ENCODE peak calls at places on chromosomes 1 and 21, in seven cellular contexts. H is hepatocyte; E is CD8-positive, alpha-beta memory T cell; C is uterus; O is effector memory CD4-positive, alpha-beta T cell; L is endothelial cell of umbilical vein; I is vagina. Y is an unnamed sample. For H3K36me3, the result is how much of the 10 kb centered on the place peaks cover.

GRCh38 chr1:207097871-207098324 is 6.1 kb upstream of the C4BPA start:
- DNase-seq in E (no peak), C (no peak), L (no peak), I (no peak), O (no peak), H (peak), Y (peak)

GRCh38 chr1:78691995-78692747 is 42.5 kb downstream of the IFI44 start:
- DNase-seq in H (no peak), I (no peak), E (no peak), L (no peak), O (no peak), C (no peak), Y (no peak)

GRCh38 chr1:155961937-155962336 is 16.4 kb downstream of the ARHGEF2 start:
- DNase-seq in O (peak), C (peak), L (peak), I (no peak), H (no peak), E (no peak), Y (no peak)

GRCh38 chr1:47571161-47571560 is 133.3 kb downstream of the FOXD2 start:
- DNase-seq in H (no peak), C (no peak), E (no peak), O (no peak), I (no peak), L (no peak), Y (no peak)

GRCh38 chr1:12095822-12096263 is 32.7 kb downstream of the TNFRSF8 start:
- DNase-seq in O (no peak), C (no peak), E (no peak), L (no peak), I (no peak), H (no peak), Y (no peak)

GRCh38 chr1:182649041-182649440 is 35.3 kb downstream of the RGS8 start:
- DNase-seq in O (no peak), E (no peak), C (no peak), I (no peak), H (no peak), L (no peak), Y (no peak)

GRCh38 chr1:22320703-22321344 is 130.8 kb upstream of the ZBTB40 start:
- DNase-seq in H (no peak), E (no peak), O (no peak), C (no peak), I (no peak), L (no peak), Y (no peak)

GRCh38 chr1:147669475-147670318 is 627 bp downstream of the ACP6 start:
- DNase-seq in L (peak), H (peak), C (peak), O (no peak), I (no peak), E (peak), Y (peak)

GRCh38 chr1:109926662-109927300 is 16.1 kb downstream of the CSF1 start:
- DNase-seq in E (no peak), I (no peak), H (no peak), L (no peak), O (no peak), C (no peak), Y (no peak)

GRCh38 chr1:31872658-31873636 is 57.1 kb upstream of the SPOCD1 start:
- DNase-seq in C (no peak), H (no peak), O (no peak), E (peak), I (no peak), L (no peak), Y (no peak)

DNA sequence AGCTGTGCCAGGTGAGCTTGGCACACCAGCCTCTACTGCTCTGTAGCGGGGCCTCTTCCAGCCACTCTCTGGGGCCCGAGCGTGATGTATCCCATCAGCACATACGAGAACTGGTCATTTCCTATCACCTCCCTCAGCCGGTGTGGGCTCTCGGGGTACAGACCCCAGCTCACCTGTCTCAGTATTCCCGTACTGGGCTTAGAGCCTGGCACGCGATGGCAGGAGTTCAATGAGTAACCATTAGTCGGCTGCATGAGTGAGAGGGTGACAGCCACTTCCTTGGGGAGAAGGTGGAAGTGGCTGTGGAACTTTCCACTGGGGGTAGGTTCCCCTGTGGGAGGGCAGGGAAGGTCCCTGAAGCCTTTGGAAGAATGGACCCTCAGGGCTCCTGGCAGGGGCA is 46.1 kb downstream of the ECE1 start:
- DNase-seq in C (no peak), H (no peak), E (no peak), I (no peak), O (no peak), L (no peak), Y (no peak)
- H3K36me3 ChIP-seq in C (under half), H (under half), E (under half), I (half or more), O (half or more), L (under half), Y (under half)

GRCh38 chr1:27523666-27524020 is 33.7 kb upstream of the WASF2 start:
- DNase-seq in O (no peak), L (no peak), C (no peak), E (no peak), I (no peak), H (peak), Y (no peak)
- H3K4me3 ChIP-seq in O (peak), L (no peak), C (no peak), E (peak), I (no peak), H (no peak), Y (peak)

DNA sequence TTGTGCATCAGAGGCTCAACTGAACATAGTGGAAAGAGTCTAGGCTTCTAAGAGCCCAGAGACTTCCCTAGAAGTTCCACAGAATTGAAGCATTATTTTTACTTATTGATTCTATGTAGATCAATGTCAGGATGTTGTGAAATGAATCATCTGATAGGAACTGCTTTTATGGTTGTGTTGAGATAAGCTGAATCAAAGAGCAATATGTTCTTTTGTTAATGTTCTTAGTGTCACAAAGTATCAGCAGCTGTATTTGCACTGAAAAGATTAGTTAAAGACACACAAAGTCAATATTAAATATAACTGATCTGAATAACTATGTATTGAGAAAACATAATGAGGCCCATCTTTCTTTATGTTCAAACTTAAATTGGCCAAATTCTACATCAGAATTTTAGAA is 430.7 kb upstream of the ZRANB2 start:
- DNase-seq in I (no peak), L (no peak), E (no peak), C (no peak), H (no peak), O (no peak), Y (no peak)
- H3K36me3 ChIP-seq in I (under half), L (under half), E (under half), C (under half), H (under half), O (under half), Y (under half)

DNA sequence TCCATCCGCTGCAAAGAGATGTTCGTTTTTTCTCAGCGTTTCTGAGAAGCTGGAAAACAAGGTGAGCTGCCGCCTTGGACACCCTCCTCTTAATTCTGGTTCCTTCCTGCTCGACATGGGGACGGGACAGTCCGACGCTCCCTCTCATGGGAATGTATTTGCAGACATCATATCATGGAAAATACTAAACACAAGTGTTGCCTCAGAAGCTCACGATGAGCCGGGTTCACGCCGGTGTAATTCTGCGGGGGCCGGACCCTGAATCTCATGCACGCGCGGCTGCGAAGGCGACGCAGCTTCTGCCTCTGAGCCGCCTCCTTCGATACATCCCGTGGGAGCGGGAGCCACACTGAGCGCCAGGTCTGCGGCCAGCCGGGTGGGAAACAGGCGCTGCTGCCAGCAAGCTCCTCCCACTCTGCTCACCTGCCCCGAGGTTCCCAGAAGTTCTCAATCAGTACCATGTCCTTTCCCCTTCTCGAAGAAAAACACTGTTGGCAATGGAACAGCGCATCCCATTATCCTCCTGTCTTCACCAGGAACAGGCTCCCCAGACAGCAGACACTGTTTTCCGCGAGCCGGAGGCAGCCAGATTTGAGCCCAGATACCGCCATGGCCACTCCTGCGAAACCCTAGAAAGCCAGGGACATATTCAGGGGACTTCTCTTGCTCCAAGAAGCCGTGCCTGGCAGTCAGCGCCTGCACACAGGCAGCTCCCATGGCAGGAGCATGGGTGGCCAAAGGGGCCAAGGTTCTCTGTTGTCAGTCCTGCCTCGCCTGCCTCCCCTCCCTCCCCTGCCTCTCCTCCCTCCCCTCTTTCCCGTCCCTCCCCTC is 98.0 kb downstream of the WDR4 start:
- DNase-seq in I (no peak), L (peak), C (no peak), H (peak), E (no peak), O (no peak), Y (no peak)
- H3K4me3 ChIP-seq in I (peak), L (no peak), C (no peak), H (no peak), E (no peak), O (no peak), Y (peak)

GRCh38 chr21:29524055-29524454 is 225.3 kb downstream of the BACH1 start:
- DNase-seq in O (no peak), E (no peak), C (no peak), H (no peak), L (no peak), I (no peak), Y (no peak)
- H3K36me3 ChIP-seq in O (under half), E (under half), C (under half), H (under half), L (under half), I (under half), Y (under half)

GRCh38 chr1:3454811-3455618 is 550 bp downstream of the ARHGEF16 start:
- DNase-seq in H (peak), C (no peak), L (no peak), E (peak), I (no peak), O (no peak), Y (no peak)

GRCh38 chr1:3453891-3454810 is at the start of gene ARHGEF16:
- DNase-seq in I (no peak), E (peak), O (no peak), H (peak), L (peak), C (no peak), Y (peak)

GRCh38 chr1:3456449-3456963 is 2.0 kb downstream of the ARHGEF16 start:
- DNase-seq in H (no peak), I (no peak), C (no peak), O (no peak), L (no peak), E (no peak), Y (no peak)

GRCh38 chr1:3456964-3457909 is 2.8 kb downstream of the ARHGEF16 start:
- DNase-seq in C (no peak), E (no peak), O (no peak), L (no peak), I (no peak), H (no peak), Y (no peak)

DNA sequence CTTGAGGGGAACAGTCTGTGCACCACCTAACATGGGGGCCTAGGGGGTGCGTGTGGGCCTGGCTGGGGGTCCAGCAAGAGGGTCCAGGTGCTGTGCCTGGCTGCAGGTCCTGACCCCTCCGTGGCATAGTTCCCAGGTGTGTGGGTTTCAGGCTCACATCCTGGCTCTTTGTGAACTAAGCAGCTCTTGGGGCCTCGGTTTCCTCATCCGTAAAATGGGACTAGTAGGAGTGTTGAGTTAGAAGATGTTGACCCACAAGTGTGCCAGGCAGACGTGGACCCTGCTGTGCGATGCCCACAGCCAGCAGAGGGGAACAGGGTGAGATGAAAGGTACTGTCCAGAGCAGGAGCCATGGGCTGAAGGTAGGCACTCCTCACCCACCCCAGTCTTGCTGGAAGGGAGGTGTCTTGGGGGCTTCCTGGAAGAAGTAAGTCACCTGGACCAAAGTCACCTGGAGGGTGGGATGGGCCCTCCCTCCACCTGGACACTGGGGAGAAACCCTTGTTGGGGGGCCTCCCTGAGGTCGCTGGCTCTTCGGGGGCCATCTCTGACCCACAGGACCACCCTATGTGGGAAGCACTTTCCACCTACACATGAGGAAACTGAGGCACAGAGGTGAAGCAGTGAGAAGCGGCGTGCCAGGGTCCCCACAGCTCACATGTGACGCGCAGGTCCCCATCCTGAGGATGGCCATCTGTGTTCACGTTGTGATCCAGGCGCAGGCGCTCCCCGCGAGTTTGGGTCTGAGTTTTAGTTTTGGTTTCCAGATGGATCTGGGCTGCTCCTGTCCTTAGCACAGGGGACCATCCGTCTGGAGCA is 1.4 kb downstream of the ARHGEF16 start:
- DNase-seq in H (no peak), O (no peak), C (no peak), I (no peak), E (no peak), L (no peak), Y (no peak)
- H3K4me3 ChIP-seq in H (no peak), O (no peak), C (no peak), I (no peak), E (no peak), L (no peak), Y (no peak)

GRCh38 chr1:116393015-116393414 is 20.0 kb downstream of the ATP1A1 start:
- DNase-seq in L (no peak), H (no peak), O (no peak), I (no peak), E (no peak), C (no peak), Y (no peak)

GRCh38 chr1:116397728-116398127 is 24.7 kb downstream of the ATP1A1 start:
- DNase-seq in L (no peak), I (no peak), H (no peak), E (no peak), O (no peak), C (no peak), Y (no peak)

GRCh38 chr1:116393792-116394191 is 20.7 kb downstream of the ATP1A1 start:
- DNase-seq in I (no peak), E (no peak), H (no peak), C (no peak), L (no peak), O (no peak), Y (no peak)

GRCh38 chr1:116394270-116394669 is 21.2 kb downstream of the ATP1A1 start:
- DNase-seq in H (no peak), L (no peak), E (no peak), C (no peak), I (no peak), O (no peak), Y (no peak)

GRCh38 chr1:116396769-116397168 is 23.7 kb downstream of the ATP1A1 start:
- DNase-seq in H (no peak), C (no peak), O (no peak), E (no peak), L (no peak), I (no peak), Y (no peak)
- H3K36me3 ChIP-seq in H (under half), C (under half), O (half or more), E (half or more), L (half or more), I (half or more), Y (half or more)

GRCh38 chr1:169588112-169588511 is 1.8 kb upstream of the F5 start:
- DNase-seq in L (no peak), I (no peak), E (no peak), C (no peak), H (no peak), O (no peak), Y (no peak)

GRCh38 chr1:169590932-169591331 is 4.7 kb upstream of the F5 start:
- DNase-seq in E (no peak), O (no peak), C (no peak), H (no peak), I (no peak), L (no peak), Y (no peak)

GRCh38 chr1:169586067-169586394 is 250 bp downstream of the F5 start:
- DNase-seq in E (no peak), L (no peak), C (no peak), H (no peak), I (no peak), O (no peak), Y (no peak)

GRCh38 chr1:169586395-169587255 is at the start of gene F5:
- DNase-seq in H (peak), O (peak), C (peak), L (peak), E (peak), I (no peak), Y (peak)

DNA sequence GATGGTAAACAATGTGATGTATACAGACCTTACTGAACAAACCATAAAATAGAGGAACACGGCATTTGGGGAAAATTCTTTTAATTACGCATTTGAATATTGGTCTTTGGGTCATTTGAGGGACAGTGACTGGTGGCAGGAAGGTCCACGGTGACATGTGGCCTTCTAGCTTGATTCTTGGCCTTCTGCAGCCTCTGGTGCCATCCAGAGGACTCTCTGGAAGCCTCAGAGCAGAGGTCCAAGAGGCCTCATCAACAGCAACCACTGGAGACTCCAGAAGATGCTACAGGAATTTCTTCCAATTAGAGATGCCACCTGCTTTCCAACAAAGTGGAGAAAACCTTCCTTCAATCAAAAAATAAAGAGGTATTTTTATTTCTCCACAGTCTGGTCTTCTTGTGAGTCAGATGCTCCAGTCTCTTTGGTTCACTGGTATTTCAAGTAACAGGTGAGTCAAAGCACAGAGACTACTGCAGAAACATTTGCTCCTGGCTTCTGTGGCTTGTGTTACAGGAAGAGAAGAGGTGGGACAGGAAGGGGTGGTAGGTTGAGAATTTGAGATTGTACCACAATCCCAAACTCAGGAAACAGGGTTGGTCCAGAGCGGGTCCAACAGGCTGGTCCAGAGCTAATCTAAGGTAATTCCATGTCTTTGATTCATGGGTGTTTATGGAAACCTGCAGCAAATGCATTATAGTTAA is 2.7 kb upstream of the F5 start:
- DNase-seq in L (no peak), O (no peak), I (no peak), C (no peak), E (no peak), H (no peak), Y (no peak)
- H3K4me3 ChIP-seq in L (no peak), O (no peak), I (no peak), C (no peak), E (no peak), H (no peak), Y (no peak)

DNA sequence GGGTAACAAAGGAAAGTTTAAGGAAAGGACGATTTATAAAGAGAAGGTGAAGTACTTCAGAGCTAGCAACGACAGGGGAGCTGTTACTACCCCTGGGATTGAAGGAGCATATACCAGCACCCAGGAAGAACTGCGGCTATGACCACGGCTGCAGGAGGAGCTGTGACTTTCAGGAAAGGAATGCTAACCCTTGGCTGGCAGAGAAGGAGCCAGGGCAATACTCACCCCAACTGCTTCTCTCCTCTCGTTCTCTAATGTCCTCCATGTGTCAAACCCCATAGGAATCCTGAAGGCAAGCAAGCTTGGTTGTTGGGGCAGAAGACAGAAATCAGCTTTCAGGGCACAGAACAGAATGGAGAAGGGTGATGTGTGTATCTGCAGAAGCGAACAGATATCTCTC is 120.5 kb downstream of the TMEM53 start:
- DNase-seq in O (no peak), H (peak), L (no peak), C (no peak), E (no peak), I (no peak), Y (no peak)
- H3K36me3 ChIP-seq in O (under half), H (under half), L (under half), C (under half), E (under half), I (under half), Y (under half)

DNA sequence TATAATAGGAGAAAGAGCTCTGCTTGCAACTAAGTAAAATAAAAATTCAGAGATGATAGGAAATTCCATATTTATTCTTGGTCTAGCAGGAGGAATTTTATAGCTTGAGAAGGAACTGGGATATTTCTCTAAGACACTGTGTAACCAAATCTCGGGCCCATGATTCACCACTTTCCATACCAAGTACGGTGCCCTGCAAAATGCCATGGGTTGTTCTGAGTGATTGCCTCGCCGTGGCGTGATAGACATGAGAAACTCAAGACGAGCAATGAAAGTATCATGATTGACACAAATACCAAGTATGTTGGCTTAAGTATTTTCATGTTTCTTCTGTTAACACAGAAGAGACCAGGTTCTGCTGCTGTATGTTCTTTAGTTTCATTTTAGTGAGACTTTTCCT is 167.2 kb downstream of the LMO4 start:
- DNase-seq in I (no peak), O (no peak), E (no peak), C (no peak), H (no peak), L (no peak), Y (no peak)
- H3K4me3 ChIP-seq in I (no peak), O (no peak), E (no peak), C (no peak), H (no peak), L (no peak), Y (no peak)